ENCODE peak calls at places on chromosomes 2 and 18, in six cellular contexts. N is DMS153; P is fibroblast of the aortic adventitia; F is HCT116; T is CD4-positive, alpha-beta T cell; C is MCF 10A. G is an unnamed sample.

GRCh38 chr2:12177052-12177994 is 430.9 kb downstream of the LPIN1 start:
- DNase-seq in N (peak), P (peak), F (no peak), T (no peak), C (peak), G (peak)

GRCh38 chr2:27992787-27993747 is 102.5 kb downstream of the BABAM2 start:
- DNase-seq in N (no peak), P (peak), F (no peak), T (no peak), C (peak), G (peak)

GRCh38 chr18:67151366-67151765 is 365.2 kb downstream of the DSEL start:
- DNase-seq in N (no peak), P (no peak), F (no peak), T (no peak), C (no peak), G (no peak)

GRCh38 chr18:46152808-46153617 is 48.8 kb downstream of the HAUS1 start:
- DNase-seq in N (no peak), P (no peak), F (no peak), T (no peak), C (peak), G (no peak)

GRCh38 chr2:27024188-27024587 is 8.6 kb upstream of the TMEM214 start:
- DNase-seq in N (no peak), P (no peak), F (no peak), T (no peak), C (no peak), G (no peak)

GRCh38 chr2:45925636-45926350 is 274.3 kb downstream of the PRKCE start:
- DNase-seq in N (no peak), P (peak), F (no peak), T (no peak), C (no peak), G (no peak)

GRCh38 chr2:74577448-74577847 is 22.9 kb downstream of the DOK1 start:
- DNase-seq in N (no peak), P (peak), F (no peak), T (no peak), C (no peak), G (peak)

GRCh38 chr2:148756292-148756975 is 111.9 kb downstream of the EPC2 start:
- DNase-seq in N (no peak), P (peak), F (no peak), T (no peak), C (peak), G (peak)

GRCh38 chr2:54289942-54290702 is 34.1 kb upstream of the TSPYL6 start:
- DNase-seq in N (no peak), P (peak), F (no peak), T (no peak), C (no peak), G (no peak)

GRCh38 chr2:165791811-165792454 is 2.1 kb downstream of the GALNT3 start:
- DNase-seq in N (no peak), P (no peak), F (no peak), T (no peak), C (peak), G (no peak)

GRCh38 chr2:102717308-102718018 is 44.4 kb upstream of the TMEM182 start:
- DNase-seq in N (no peak), P (peak), F (no peak), T (no peak), C (peak), G (peak)

GRCh38 chr18:9513971-9514512 is 38.7 kb downstream of the RALBP1 start:
- DNase-seq in N (no peak), P (peak), F (no peak), T (no peak), C (no peak), G (peak)

GRCh38 chr2:64859208-64860161 is 129.7 kb upstream of the SLC1A4 start:
- DNase-seq in N (peak), P (peak), F (peak), T (no peak), C (peak), G (peak)

GRCh38 chr2:26696352-26696816 is 3.9 kb downstream of the KCNK3 start:
- DNase-seq in N (no peak), P (peak), F (peak), T (no peak), C (peak), G (peak)

GRCh38 chr2:85446296-85447221 is 28.0 kb downstream of the SH2D6 start:
- DNase-seq in N (no peak), P (no peak), F (no peak), T (no peak), C (no peak), G (no peak)

GRCh38 chr2:222756951-222757645 is 85.6 kb downstream of the MOGAT1 start:
- DNase-seq in N (no peak), P (peak), F (peak), T (no peak), C (peak), G (peak)

GRCh38 chr2:239268549-239268948 is 132.3 kb downstream of the HDAC4 start:
- DNase-seq in N (no peak), P (no peak), F (no peak), T (no peak), C (no peak), G (no peak)

GRCh38 chr18:42614619-42615293 is 500.7 kb downstream of the RIT2 start:
- DNase-seq in N (peak), P (peak), F (no peak), T (no peak), C (no peak), G (peak)

G was measured in fibroblast of mammary gland.